ENCODE peak calls at places on chromosomes 1 and 21, in nine cellular contexts. P, W, H, I, C, N, E, B and D are unnamed samples.

GRCh38 chr1:182348916-182349747 is 42.5 kb downstream of the GLUL start:
- DNase-seq in P (no peak), W (peak; percentile 46), H (peak; percentile 7), I (no peak), C (peak; percentile 44), N (peak; percentile 4), E (no peak), B (no peak), D (no peak)

GRCh38 chr1:205710201-205711062 is 30.1 kb upstream of the SLC45A3 start:
- DNase-seq in P (no peak), W (no peak), H (no peak), I (no peak), C (no peak), N (no peak), E (no peak), B (no peak), D (no peak)

GRCh38 chr1:22582670-22583635 is 19.7 kb downstream of the EPHA8 start:
- DNase-seq in P (no peak), W (no peak), H (no peak), I (peak; percentile 67), C (peak; percentile 24), N (no peak), E (no peak), B (no peak), D (no peak)

GRCh38 chr1:171811671-171812070 is 29.6 kb upstream of the DNM3 start:
- DNase-seq in P (no peak), W (no peak), H (no peak), I (no peak), C (no peak), N (no peak), E (no peak), B (no peak), D (no peak)

GRCh38 chr1:69196071-69196470 is 371.7 kb upstream of the LRRC7 start:
- DNase-seq in P (no peak), W (no peak), H (no peak), I (no peak), C (no peak), N (no peak), E (no peak), B (no peak), D (no peak)

GRCh38 chr1:108801101-108801500 is 54.6 kb downstream of the STXBP3 start:
- DNase-seq in P (no peak), W (peak; percentile 27), H (no peak), I (no peak), C (no peak), N (peak; percentile 35), E (no peak), B (no peak), D (no peak)

GRCh38 chr1:205851993-205852392 is 2.1 kb upstream of the PM20D1 start:
- DNase-seq in P (no peak), W (no peak), H (no peak), I (no peak), C (no peak), N (no peak), E (no peak), B (no peak), D (no peak)

GRCh38 chr21:37370152-37371040 is 3.8 kb downstream of the DYRK1A start:
- DNase-seq in P (no peak), W (peak; percentile 90), H (no peak), I (no peak), C (no peak), N (peak; percentile 65), E (no peak), B (peak; percentile 76), D (no peak)

GRCh38 chr1:114462341-114462740 is 48.7 kb downstream of the TRIM33 start:
- DNase-seq in P (no peak), W (peak; percentile 20), H (no peak), I (no peak), C (no peak), N (no peak), E (no peak), B (no peak), D (no peak)

GRCh38 chr1:86998280-86998679 is 83.8 kb downstream of the HS2ST1 start:
- DNase-seq in P (no peak), W (no peak), H (no peak), I (no peak), C (no peak), N (no peak), E (no peak), B (no peak), D (no peak)

GRCh38 chr1:219385786-219386427 is 212.2 kb downstream of the LYPLAL1 start:
- DNase-seq in P (no peak), W (peak; percentile 56), H (peak; percentile 40), I (peak; percentile 57), C (peak; percentile 60), N (peak; percentile 65), E (peak; percentile 65), B (peak; percentile 71), D (peak; percentile 35)

GRCh38 chr1:76330993-76331603 is 256.6 kb downstream of the ST6GALNAC3 start:
- DNase-seq in P (no peak), W (peak; percentile 78), H (peak; percentile 33), I (peak; percentile 17), C (peak; percentile 63), N (peak; percentile 67), E (peak; percentile 61), B (peak; percentile 68), D (peak; percentile 28)

GRCh38 chr1:110783292-110783918 is 89.5 kb upstream of the CD53 start:
- DNase-seq in P (no peak), W (peak; percentile 55), H (peak; percentile 48), I (peak; percentile 45), C (peak; percentile 83), N (peak; percentile 26), E (peak; percentile 50), B (peak; percentile 83), D (peak; percentile 68)

GRCh38 chr21:46188226-46189212 is 4.3 kb upstream of the SPATC1L start:
- DNase-seq in P (peak; percentile 58), W (peak; percentile 74), H (no peak), I (peak; percentile 75), C (peak; percentile 81), N (peak; percentile 73), E (peak; percentile 17), B (no peak), D (no peak)

GRCh38 chr1:52186449-52186848 is 44.6 kb downstream of the ZFYVE9 start:
- DNase-seq in P (no peak), W (no peak), H (no peak), I (no peak), C (no peak), N (peak; percentile 83), E (no peak), B (no peak), D (no peak)

GRCh38 chr1:14090531-14090930 is 390.5 kb downstream of the PRDM2 start:
- DNase-seq in P (no peak), W (no peak), H (no peak), I (no peak), C (no peak), N (no peak), E (no peak), B (no peak), D (no peak)

GRCh38 chr1:14100916-14101315 is 400.9 kb downstream of the PRDM2 start:
- DNase-seq in P (no peak), W (no peak), H (no peak), I (no peak), C (no peak), N (no peak), E (no peak), B (no peak), D (no peak)

GRCh38 chr1:14090062-14090461 is 390.1 kb downstream of the PRDM2 start:
- DNase-seq in P (no peak), W (no peak), H (no peak), I (no peak), C (no peak), N (no peak), E (no peak), B (no peak), D (no peak)

GRCh38 chr1:14100444-14100843 is 400.5 kb downstream of the PRDM2 start:
- DNase-seq in P (no peak), W (no peak), H (no peak), I (no peak), C (no peak), N (no peak), E (no peak), B (no peak), D (no peak)

DNA sequence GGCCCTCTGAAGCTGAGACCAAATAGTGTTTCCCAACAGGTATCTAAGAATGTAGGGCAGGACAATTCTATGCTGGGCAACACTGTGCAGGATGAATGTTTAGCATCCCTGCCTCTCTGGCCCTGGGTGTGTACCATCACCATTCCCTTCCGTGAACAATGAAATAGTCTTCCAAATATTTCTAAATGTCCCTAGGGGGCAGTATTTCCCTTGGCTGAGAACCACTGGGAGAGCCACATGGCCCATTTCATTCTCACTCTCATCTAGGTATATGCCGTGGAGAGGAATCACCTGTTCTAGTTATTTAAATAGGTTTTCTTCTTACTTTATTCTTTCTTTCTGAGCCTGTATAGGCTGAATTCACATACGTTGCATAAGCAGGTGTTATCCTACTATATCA is 395.0 kb downstream of the PRDM2 start:
- DNase-seq in P (no peak), W (no peak), H (no peak), I (no peak), C (no peak), N (peak; percentile 6), E (no peak), B (peak; percentile 16), D (peak; percentile 28)
- TF ChIP-seq CTCF in P (peak; percentile 39), W (peak; percentile 20), H (peak; percentile 64), I (peak; percentile 51), C (peak; percentile 33), N (peak; percentile 33), E (no peak), B (peak; percentile 35), D (peak; percentile 75)

GRCh38 chr1:229848762-229849677 is 218.0 kb upstream of the GALNT2 start:
- DNase-seq in P (no peak), W (peak; percentile 37), H (peak; percentile 31), I (peak; percentile 35), C (no peak), N (peak; percentile 7), E (peak; percentile 47), B (peak; percentile 60), D (peak; percentile 40)
- TF ChIP-seq CTCF in P (peak; percentile 51), W (peak; percentile 63), H (peak; percentile 53), I (peak; percentile 77), C (peak; percentile 47), N (peak; percentile 35), E (peak; percentile 61), B (peak; percentile 59), D (peak; percentile 72)

DNA sequence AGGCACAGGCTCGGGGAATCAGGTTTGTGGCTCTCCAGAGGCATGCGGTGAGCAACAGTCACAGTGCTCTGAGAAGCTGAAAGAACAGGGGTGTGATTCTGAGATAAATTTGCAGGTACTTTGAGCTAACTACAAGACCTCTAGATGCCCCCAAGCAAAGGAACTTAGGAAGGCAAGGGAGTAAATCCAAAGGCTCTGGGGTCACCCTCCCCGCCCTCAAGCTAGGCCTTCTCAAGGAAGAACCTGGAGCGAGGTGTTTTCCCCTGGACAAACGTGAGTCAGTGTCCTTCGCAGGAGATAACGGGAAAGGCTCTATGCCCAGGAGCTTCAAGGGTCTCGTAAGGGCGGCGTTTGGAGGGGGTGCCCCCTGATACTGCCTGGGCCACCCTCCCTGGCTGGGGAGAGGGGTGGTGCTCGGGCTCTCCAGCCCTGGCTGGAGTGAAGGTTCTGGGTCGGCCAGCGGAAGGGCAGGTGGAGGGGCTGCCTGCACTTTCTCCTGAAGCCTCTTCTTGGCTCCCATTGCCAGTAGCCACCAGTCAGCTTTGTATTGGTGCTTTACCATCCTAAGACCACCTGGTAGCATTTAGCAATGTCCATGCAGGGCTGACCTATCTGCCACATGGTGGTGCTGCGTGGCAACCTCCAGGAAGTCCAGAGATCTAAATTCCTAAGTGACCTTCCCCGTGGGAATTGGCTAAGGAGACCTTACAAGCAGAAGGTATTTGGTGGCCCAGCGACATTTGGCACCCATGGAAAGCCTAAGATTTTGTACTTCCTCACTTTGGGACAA is 44.0 kb downstream of the GPR161 start:
- DNase-seq in P (no peak), W (peak; percentile 40), H (no peak), I (no peak), C (peak; percentile 48), N (peak; percentile 33), E (peak; percentile 61), B (no peak), D (no peak)
- TF ChIP-seq CTCF in P (peak; percentile 23), W (peak; percentile 41), H (no peak), I (peak; percentile 43), C (peak; percentile 19), N (peak; percentile 33), E (peak; percentile 43), B (peak; percentile 2), D (peak; percentile 9)

GRCh38 chr1:58782308-58783089 is 1.3 kb downstream of the JUN start:
- DNase-seq in P (peak; percentile 86), W (peak; percentile 40), H (peak; percentile 41), I (peak; percentile 58), C (peak; percentile 41), N (peak; percentile 36), E (peak; percentile 39), B (peak; percentile 85), D (peak; percentile 70)
- TF ChIP-seq CTCF in P (peak; percentile 12), W (no peak), H (no peak), I (no peak), C (no peak), N (no peak), E (no peak), B (peak; percentile 39), D (peak; percentile 60)